ENCODE peak calls at places on chromosomes 7 and 10, in five cellular contexts. D is endodermal cell, V is NT2/D1, K is mammary epithelial cell, X is GM23248. J is an unnamed sample.

GRCh38 chr10:34731885-34732701 is 83.0 kb downstream of the PARD3 start:
- DNase-seq in D (no peak), V (no peak), K (peak; percentile 73), X (peak; percentile 74), J (no peak)

GRCh38 chr7:138935438-138936079 is 45.6 kb downstream of the KIAA1549 start:
- DNase-seq in D (peak; percentile 47), V (no peak), K (peak; percentile 79), X (peak; percentile 97), J (no peak)

GRCh38 chr7:116455009-116455408 is 44.5 kb upstream of the CAV2 start:
- DNase-seq in D (no peak), V (no peak), K (peak; percentile 52), X (peak; percentile 90), J (no peak)

GRCh38 chr7:115352375-115352774 is 430.5 kb downstream of the MDFIC start:
- DNase-seq in D (no peak), V (no peak), K (peak; percentile 85), X (peak; percentile 90), J (no peak)

GRCh38 chr7:3558410-3558809 is 257.4 kb downstream of the SDK1 start:
- DNase-seq in D (no peak), V (no peak), K (no peak), X (no peak), J (peak; percentile 66)

GRCh38 chr7:41832936-41833335 is 130.0 kb upstream of the INHBA start:
- DNase-seq in D (peak; percentile 76), V (peak; percentile 82), K (no peak), X (peak; percentile 62), J (no peak)

GRCh38 chr10:9096288-9096687 is 1041.8 kb downstream of the GATA3 start:
- DNase-seq in D (no peak), V (no peak), K (no peak), X (no peak), J (no peak)

GRCh38 chr10:59432207-59432900 is 70.0 kb upstream of the FAM13C start:
- DNase-seq in D (no peak), V (no peak), K (peak; percentile 67), X (peak; percentile 26), J (no peak)

GRCh38 chr10:8072211-8072610 is 17.7 kb downstream of the GATA3 start:
- DNase-seq in D (no peak), V (no peak), K (no peak), X (no peak), J (no peak)

GRCh38 chr10:92688927-92689662 is 660 bp upstream of the HHEX start:
- DNase-seq in D (peak; percentile 87), V (no peak), K (no peak), X (peak; percentile 45), J (peak; percentile 86)

GRCh38 chr7:149785983-149786382 is 12.6 kb upstream of the ZNF467 start:
- DNase-seq in D (no peak), V (no peak), K (no peak), X (no peak), J (peak; percentile 63)
- H3K9ac ChIP-seq in D (no peak overlapping the region), V (no peak overlapping the region), K (no peak overlapping the region), X (no peak overlapping the region), J (no peak overlapping the region)

GRCh38 chr7:159197066-159197975 is 52.7 kb upstream of the VIPR2 start:
- DNase-seq in D (peak; percentile 75), V (peak; percentile 25), K (no peak), X (no peak), J (no peak)
- H3K9ac ChIP-seq in D (no peak overlapping the region), V (no peak overlapping the region), K (no peak overlapping the region), X (no peak overlapping the region), J (no peak overlapping the region)

GRCh38 chr7:121083138-121083789 is 94.8 kb downstream of the CPED1 start:
- DNase-seq in D (no peak), V (no peak), K (peak; percentile 66), X (peak; percentile 87), J (no peak)
- H3K9ac ChIP-seq in D (no peak overlapping the region), V (no peak overlapping the region), K (no peak overlapping the region), X (no peak overlapping the region), J (no peak overlapping the region)

GRCh38 chr10:6201511-6201975 is 1.2 kb upstream of the PFKFB3 start:
- DNase-seq in D (peak; percentile 84), V (no peak), K (peak; percentile 74), X (peak; percentile 82), J (peak; percentile 88)

GRCh38 chr10:6203331-6204062 is 765 bp downstream of the PFKFB3 start:
- DNase-seq in D (peak; percentile 88), V (peak; percentile 25), K (peak; percentile 50), X (peak; percentile 84), J (peak; percentile 90)

GRCh38 chr10:6204063-6204340 is 1.3 kb downstream of the PFKFB3 start:
- DNase-seq in D (peak; percentile 79), V (no peak), K (no peak), X (peak; percentile 45), J (no peak)

GRCh38 chr10:6202098-6202683 is 541 bp upstream of the PFKFB3 start:
- DNase-seq in D (no peak), V (no peak), K (peak; percentile 5), X (no peak), J (peak; percentile 58)

GRCh38 chr10:6202684-6203330 is at the start of gene PFKFB3:
- DNase-seq in D (peak; percentile 99), V (peak; percentile 84), K (peak; percentile 92), X (peak; percentile 98), J (peak; percentile 99)
- H3K9ac ChIP-seq in D (peak within 1 kb of the TSS; percentile 86), V (peak within 1 kb of the TSS; percentile 92), K (peak within 1 kb of the TSS; percentile 98), X (peak within 1 kb of the TSS; percentile 95), J (peak within 1 kb of the TSS; percentile 85)

GRCh38 chr7:698515-699259 is 27.8 kb upstream of the DNAAF5 start:
- DNase-seq in D (peak; percentile 11), V (no peak), K (no peak), X (no peak), J (peak; percentile 31)
- H3K9ac ChIP-seq in D (no peak overlapping the region), V (no peak overlapping the region), K (no peak overlapping the region), X (no peak overlapping the region), J (no peak overlapping the region)

DNA sequence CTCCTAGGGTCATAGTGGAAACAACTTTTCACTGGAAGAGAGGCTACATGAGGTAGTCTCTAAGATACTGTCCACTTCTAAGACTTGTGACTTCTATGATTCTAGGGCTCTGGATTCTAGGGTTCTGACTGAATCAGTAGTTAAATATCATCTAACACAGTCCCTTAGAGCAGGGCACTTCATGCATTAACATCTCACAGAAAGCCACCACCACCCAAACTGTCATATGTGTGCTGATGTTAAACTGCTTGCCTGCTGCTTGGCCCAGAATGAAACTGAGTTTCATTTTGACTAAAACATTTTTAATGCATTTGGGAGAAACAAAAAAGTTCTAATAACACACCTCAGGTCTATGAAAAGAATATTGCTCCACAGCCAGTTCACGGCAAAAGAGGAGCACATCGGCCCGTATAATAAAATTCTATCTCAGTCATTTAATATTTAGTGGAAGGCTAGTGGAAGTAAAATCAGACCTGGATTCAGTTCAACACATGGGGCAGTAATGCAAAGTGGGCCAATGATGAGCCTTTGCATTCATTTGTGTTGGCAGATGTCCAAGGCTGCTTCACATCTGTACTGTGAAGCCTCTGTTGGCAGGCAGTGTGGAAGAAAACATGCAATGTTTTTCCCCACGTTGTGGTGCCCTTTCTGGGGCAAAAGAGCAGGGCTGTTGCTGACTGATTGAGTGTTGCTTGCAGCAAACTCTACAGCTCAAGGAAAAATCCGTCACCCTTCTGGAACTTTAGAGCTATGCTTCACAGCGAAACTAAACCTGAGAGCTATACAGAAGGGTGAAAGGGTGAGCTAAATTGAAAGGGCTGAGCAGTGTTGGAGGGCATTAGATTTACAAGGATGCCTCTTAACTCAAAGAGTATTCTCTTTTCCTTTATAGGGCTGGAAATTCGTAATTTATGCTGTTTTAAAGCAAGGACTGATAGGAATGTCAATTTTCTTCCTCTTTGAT is 33.5 kb upstream of the AUTS2 start:
- DNase-seq in D (no peak), V (no peak), K (no peak), X (peak; percentile 38), J (no peak)
- H3K9ac ChIP-seq in D (no peak overlapping the region), V (no peak overlapping the region), K (no peak overlapping the region), X (no peak overlapping the region), J (no peak overlapping the region)

J was measured in kidney.